ENCODE peak calls at places on chromosomes 13 and 19, in ten cellular contexts. Z is retinal pigment epithelial cell, U is body of pancreas, Q is fibroblast of the aortic adventitia, E is adrenal gland, P is right lobe of liver, X is CD14-positive monocyte, B is mammary epithelial cell, N is endothelial cell of umbilical vein, J is cardiac fibroblast. D is an unnamed sample.

GRCh38 chr19:50537769-50538230 is 24.1 kb upstream of the ASPDH start:
- DNase-seq in U (peak), N (peak), Q (peak), E (peak), Z (peak), X (no peak), J (peak), P (peak), B (peak), D (peak)

GRCh38 chr13:112690242-112690943 is 555 bp downstream of the ATP11A start:
- DNase-seq in B (peak), P (peak), X (no peak), E (peak), N (peak), U (peak), J (peak), Z (no peak), Q (peak), D (peak)

GRCh38 chr19:16013181-16013850 is 63.0 kb upstream of the TPM4 start:
- DNase-seq in N (no peak), P (no peak), Z (no peak), E (no peak), Q (no peak), U (no peak), X (peak), J (no peak), B (no peak), D (no peak)

GRCh38 chr19:17347361-17347760 is 10.0 kb downstream of the GTPBP3 start:
- DNase-seq in Q (peak), N (peak), P (no peak), E (peak), J (peak), Z (no peak), X (no peak), U (no peak), B (no peak), D (peak)

GRCh38 chr13:97466782-97467181 is 32.8 kb downstream of the RAP2A start:
- DNase-seq in Z (no peak), U (no peak), Q (no peak), N (no peak), P (no peak), E (no peak), J (no peak), X (no peak), B (no peak), D (no peak)

GRCh38 chr13:77480071-77480470 is 55.4 kb upstream of the SCEL start:
- DNase-seq in E (no peak), Q (no peak), J (peak), Z (no peak), X (no peak), N (no peak), B (no peak), P (no peak), U (no peak), D (no peak)

GRCh38 chr19:15702590-15702930 is 25.3 kb upstream of the OR10H2 start:
- DNase-seq in Z (no peak), U (peak), E (peak), N (peak), J (peak), B (peak), Q (peak), P (peak), X (peak), D (no peak)

GRCh38 chr13:45194081-45194939 is 6.5 kb downstream of the KCTD4 start:
- DNase-seq in U (peak), B (peak), Z (no peak), P (no peak), J (peak), E (no peak), X (no peak), Q (peak), N (no peak), D (peak)

GRCh38 chr13:59666504-59666903 is 497.2 kb downstream of the DIAPH3 start:
- DNase-seq in Z (peak), B (no peak), N (peak), Q (peak), J (peak), U (no peak), X (no peak), P (no peak), E (no peak), D (peak)

GRCh38 chr13:34357435-34358232 is 539.7 kb downstream of the RFC3 start:
- DNase-seq in E (peak), Q (peak), U (no peak), Z (peak), J (peak), N (peak), P (no peak), B (peak), X (no peak), D (peak)

GRCh38 chr13:105918842-105919741 is 616.4 kb downstream of the EFNB2 start:
- DNase-seq in Q (peak), Z (peak), J (peak), B (peak), E (peak), N (peak), X (no peak), U (peak), P (no peak), D (peak)

GRCh38 chr19:15253076-15253475 is 20.8 kb upstream of the EPHX3 start:
- DNase-seq in Q (no peak), N (no peak), E (no peak), B (no peak), X (no peak), U (no peak), J (no peak), P (no peak), Z (no peak), D (no peak)

GRCh38 chr19:44624840-44625354 is 11.5 kb downstream of the IGSF23 start:
- DNase-seq in P (no peak), Z (no peak), E (no peak), J (no peak), N (no peak), B (no peak), Q (no peak), X (no peak), U (no peak), D (no peak)

GRCh38 chr19:17158584-17158983 is 56.6 kb upstream of the USE1 start:
- DNase-seq in Q (no peak), J (no peak), U (no peak), N (no peak), E (no peak), Z (no peak), B (no peak), P (no peak), X (no peak), D (no peak)

GRCh38 chr19:35846038-35846668 is 6.2 kb downstream of the NPHS1 start:
- DNase-seq in E (no peak), Q (no peak), N (no peak), J (no peak), B (no peak), P (no peak), Z (no peak), U (peak), X (no peak), D (no peak)

GRCh38 chr19:10000171-10000826 is 10.0 kb downstream of the COL5A3 start:
- DNase-seq in X (no peak), N (peak), E (peak), U (peak), Z (no peak), Q (peak), B (peak), J (peak), P (peak), D (peak)

GRCh38 chr19:10003271-10003670 is 7.0 kb downstream of the COL5A3 start:
- DNase-seq in N (no peak), B (no peak), Z (no peak), P (no peak), E (no peak), Q (no peak), U (no peak), X (no peak), J (no peak), D (no peak)

GRCh38 chr19:10005632-10006334 is 4.5 kb downstream of the COL5A3 start:
- DNase-seq in Z (no peak), U (no peak), J (no peak), B (no peak), X (no peak), E (no peak), P (no peak), N (no peak), Q (no peak), D (no peak)

GRCh38 chr19:10004617-10005016 is 5.7 kb downstream of the COL5A3 start:
- DNase-seq in P (no peak), Q (no peak), N (no peak), Z (no peak), U (no peak), B (no peak), X (no peak), J (no peak), E (no peak), D (no peak)

GRCh38 chr19:10001899-10002298 is 8.4 kb downstream of the COL5A3 start:
- DNase-seq in E (peak), X (no peak), B (no peak), Q (no peak), Z (no peak), N (no peak), J (peak), P (peak), U (peak), D (no peak)
- TF ChIP-seq CTCF in E (peak), X (no peak), B (peak), Q (peak), Z (peak), N (peak), J (peak), P (peak), U (no peak), D (peak)

DNA sequence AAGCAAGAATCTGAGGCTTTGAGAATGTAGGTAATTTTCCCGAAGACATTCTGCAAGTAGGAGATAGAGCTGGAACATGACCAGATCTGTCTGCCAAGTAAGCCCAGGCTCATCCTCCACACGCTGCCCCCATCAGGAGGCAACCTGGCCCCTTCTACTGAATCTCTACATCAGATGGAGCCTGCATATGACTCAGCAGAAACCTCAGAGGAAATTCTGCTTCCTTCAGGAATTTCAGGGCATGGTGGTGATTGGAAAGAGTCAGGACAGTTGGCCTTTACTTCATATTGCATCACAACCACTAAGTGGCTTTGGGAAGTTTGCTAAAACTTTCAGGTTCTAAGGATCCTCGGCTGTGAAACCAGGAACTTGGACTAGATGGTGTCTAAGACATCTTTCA is 85.2 kb downstream of the LRRC63 start:
- DNase-seq in Z (no peak), P (no peak), J (peak), N (peak), B (peak), E (no peak), X (no peak), Q (peak), U (no peak), D (peak)
- TF ChIP-seq CTCF in Z (no peak), P (no peak), J (no peak), N (no peak), B (no peak), E (no peak), X (no peak), Q (no peak), U (no peak), D (peak)

DNA sequence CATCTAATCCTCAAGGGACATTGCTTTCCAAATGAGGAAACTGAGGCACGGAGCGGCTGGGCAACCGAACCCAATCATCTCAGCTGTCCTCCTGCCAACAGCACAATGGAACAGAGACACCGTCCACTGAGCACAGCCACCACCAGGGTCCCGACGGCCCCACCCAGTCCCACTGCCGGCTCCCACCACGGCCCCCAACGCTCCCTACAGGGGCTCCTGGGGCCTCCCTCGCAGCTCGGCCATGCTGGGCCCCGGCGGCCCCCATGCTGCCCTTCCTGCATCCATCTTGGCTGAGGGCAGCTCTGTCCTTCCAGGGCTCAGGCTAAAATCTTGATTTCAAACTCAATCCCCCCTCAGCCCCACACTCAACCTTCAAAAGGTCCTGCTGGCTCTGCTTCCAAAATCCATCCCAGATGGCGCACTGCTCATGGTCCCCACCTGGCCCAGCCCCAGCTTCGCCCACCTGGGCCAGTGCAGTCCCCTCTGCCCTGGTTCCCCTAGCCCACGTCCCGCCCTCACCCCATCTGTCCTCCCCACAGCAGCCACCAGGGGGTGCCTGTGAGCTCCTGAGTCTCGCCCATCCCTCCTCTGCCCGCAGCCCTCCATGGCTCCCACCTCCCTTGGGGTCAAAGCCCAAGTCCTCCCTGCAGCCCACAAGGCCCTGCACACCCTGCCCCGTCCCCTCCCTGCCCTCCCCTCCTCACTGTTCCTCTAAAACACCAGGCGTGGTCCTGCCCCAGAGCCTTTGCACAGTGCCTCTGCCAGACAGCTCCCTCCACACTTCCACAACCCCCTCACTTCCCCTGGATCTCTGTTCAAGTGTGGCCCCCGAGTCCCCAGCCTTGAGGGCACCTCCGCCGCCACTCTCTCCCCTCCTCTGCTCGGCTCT is 7.9 kb downstream of the PIP5K1C start:
- DNase-seq in N (no peak), B (no peak), X (no peak), Q (no peak), J (no peak), Z (no peak), U (no peak), E (no peak), P (no peak), D (no peak)
- TF ChIP-seq CTCF in N (peak), B (peak), X (peak), Q (peak), J (peak), Z (peak), U (peak), E (peak), P (peak), D (peak)

DNA sequence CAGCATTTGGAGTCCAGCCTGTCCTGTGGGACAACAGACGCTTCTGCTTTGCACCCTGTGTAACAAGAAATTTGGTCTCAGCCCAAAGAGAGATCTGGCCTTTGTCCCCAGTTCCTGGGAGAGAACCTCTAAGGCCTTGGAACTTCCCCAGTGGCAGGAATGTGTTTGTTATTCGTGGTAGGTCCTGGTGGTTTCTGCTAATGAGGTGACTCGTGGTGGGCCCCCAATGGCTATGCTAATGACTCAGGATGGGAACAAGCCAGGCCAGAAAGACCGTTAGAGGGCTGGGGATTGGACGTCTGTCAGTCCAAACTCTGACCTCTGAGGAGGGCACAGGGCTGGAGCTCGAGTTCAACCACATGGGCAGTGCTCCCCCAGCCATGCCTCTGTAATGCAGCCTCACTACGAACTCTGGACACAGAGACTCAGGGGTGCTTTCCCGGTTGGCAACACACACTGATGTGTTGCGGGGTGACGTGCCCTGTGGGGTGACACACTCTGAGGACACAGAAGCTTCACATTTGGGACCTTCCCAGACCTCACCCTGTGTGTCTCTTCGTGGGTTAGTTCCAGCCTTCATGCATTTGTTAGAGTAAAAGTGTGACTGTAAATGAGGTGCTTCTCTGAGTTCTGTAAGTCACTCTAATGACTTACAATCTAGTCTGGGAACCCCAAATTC is 38.9 kb downstream of the TEX29 start:
- DNase-seq in X (no peak), B (no peak), N (no peak), P (no peak), J (no peak), Q (no peak), Z (no peak), U (no peak), E (no peak), D (no peak)
- TF ChIP-seq CTCF in X (no peak), B (no peak), N (no peak), P (no peak), J (no peak), Q (no peak), Z (no peak), U (no peak), E (no peak), D (no peak)

DNA sequence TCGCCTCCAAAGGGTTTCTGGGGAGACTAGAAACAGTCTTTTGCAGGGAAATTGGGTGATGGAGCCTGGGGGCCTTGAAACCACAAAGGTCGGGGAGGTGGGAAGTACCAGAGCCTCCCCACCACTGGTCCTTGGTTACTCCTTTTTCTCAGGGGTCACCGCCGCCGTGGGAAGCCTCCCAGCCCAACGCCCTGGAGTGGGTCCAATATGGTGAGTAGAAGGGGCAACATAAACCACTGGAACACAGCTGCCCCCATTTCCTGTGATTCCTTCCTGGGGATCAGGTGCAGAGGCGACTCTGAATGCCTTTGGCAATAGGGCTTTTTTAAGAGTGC is 5.8 kb downstream of the PGLYRP1 start:
- DNase-seq in P (no peak), N (no peak), U (no peak), X (no peak), B (no peak), Z (no peak), Q (no peak), J (no peak), E (no peak), D (no peak)
- TF ChIP-seq CTCF in P (no peak), N (no peak), U (no peak), X (peak), B (no peak), Z (no peak), Q (no peak), J (no peak), E (no peak), D (no peak)

GRCh38 chr13:79056706-79057105 is 349.3 kb downstream of the RBM26 start:
- DNase-seq in E (no peak), X (no peak), U (no peak), B (no peak), Q (no peak), J (no peak), Z (no peak), N (no peak), P (no peak), D (no peak)

GRCh38 chr13:79062291-79062690 is 343.8 kb downstream of the RBM26 start:
- DNase-seq in B (no peak), P (no peak), Q (no peak), N (no peak), X (no peak), E (no peak), Z (no peak), U (no peak), J (no peak), D (no peak)

GRCh38 chr13:79060216-79060615 is 345.8 kb downstream of the RBM26 start:
- DNase-seq in Z (no peak), B (no peak), X (no peak), E (no peak), N (no peak), Q (no peak), J (no peak), U (no peak), P (no peak), D (no peak)
- TF ChIP-seq CTCF in Z (no peak), B (peak), X (no peak), E (no peak), N (no peak), Q (no peak), J (no peak), U (no peak), P (no peak), D (no peak)

DNA sequence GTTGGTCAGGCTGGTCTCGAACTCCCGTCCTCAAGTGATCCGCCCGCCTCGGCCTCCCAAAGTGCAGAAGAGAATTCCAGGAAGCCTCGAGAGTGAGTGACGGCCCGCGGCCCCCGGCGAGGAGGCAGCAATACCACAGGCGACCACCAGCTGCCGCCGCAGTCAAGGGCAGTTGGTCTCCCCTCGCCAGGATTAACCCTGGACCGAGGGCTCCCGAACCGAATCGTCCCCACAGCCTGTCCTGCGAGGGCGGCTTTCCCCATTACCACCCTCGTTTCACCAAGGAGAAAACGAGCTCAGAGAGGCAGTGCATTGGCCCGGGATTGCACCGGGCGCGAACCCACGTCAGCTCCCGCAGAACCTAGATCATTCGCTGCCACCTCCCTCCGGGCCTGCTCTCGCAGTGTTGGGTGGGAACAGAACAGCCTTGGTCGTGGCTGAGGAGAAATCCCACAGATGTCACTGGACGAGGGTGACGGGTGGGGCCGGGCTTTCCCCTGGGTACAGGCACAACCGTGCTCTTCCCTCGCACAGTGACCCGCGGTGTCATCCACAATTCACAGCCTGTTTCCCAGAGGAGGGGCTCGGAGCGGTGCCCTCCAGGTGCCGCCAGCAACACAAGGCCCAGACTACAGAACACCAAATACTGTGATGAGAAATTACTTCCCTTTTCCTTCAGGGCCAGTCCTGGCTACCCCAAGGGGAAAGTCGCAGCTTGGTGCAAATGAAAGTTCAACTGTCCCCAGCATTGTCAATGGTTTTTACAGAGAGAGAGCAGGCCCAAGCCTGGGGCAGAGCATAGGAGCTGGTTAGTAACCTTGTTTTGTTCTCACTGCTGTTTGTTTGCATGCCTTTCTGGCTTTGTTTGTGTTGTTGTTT is 24.8 kb downstream of the C2CD4C start:
- DNase-seq in B (no peak), Q (peak), J (peak), P (no peak), U (peak), N (peak), X (no peak), Z (no peak), E (peak), D (no peak)
- TF ChIP-seq CTCF in B (no peak), Q (peak), J (peak), P (peak), U (peak), N (peak), X (peak), Z (peak), E (peak), D (peak)

GRCh38 chr19:18773682-18774081 is 17.4 kb downstream of the COMP start:
- DNase-seq in P (no peak), E (no peak), J (no peak), Z (no peak), U (no peak), B (no peak), X (no peak), Q (no peak), N (no peak), D (no peak)

GRCh38 chr19:18772620-18773587 is 18.2 kb downstream of the COMP start:
- DNase-seq in N (no peak), P (no peak), Z (no peak), B (peak), Q (no peak), U (peak), E (no peak), J (no peak), X (no peak), D (no peak)

GRCh38 chr19:18770663-18771327 is 20.3 kb downstream of the COMP start:
- DNase-seq in X (no peak), N (no peak), J (no peak), B (no peak), Q (no peak), Z (no peak), E (no peak), P (no peak), U (no peak), D (no peak)

GRCh38 chr19:18769989-18770528 is 21.0 kb downstream of the COMP start:
- DNase-seq in J (no peak), B (no peak), P (no peak), E (no peak), N (no peak), Z (no peak), U (no peak), Q (no peak), X (no peak), D (no peak)

GRCh38 chr19:18771328-18772242 is 19.5 kb downstream of the COMP start:
- DNase-seq in Q (no peak), X (no peak), U (no peak), N (no peak), J (no peak), P (no peak), B (no peak), Z (no peak), E (no peak), D (no peak)
- TF ChIP-seq CTCF in Q (no peak), X (no peak), U (no peak), N (peak), J (peak), P (no peak), B (no peak), Z (peak), E (no peak), D (peak)

GRCh38 chr13:40329682-40330485 is 336.6 kb downstream of the FOXO1 start:
- DNase-seq in N (no peak), E (no peak), Q (peak), B (no peak), X (no peak), U (no peak), J (peak), Z (no peak), P (no peak), D (peak)
- TF ChIP-seq CTCF in N (no peak), E (no peak), Q (no peak), B (no peak), X (no peak), U (no peak), J (no peak), Z (no peak), P (no peak), D (no peak)

D was measured in astrocyte of the spinal cord.